ENCODE peak calls at places on chromosome 1, in six cellular contexts. D, A, B, X, S and G are unnamed samples.

GRCh38 chr1:93275634-93276295 is 69.9 kb upstream of the DR1 start:
- DNase-seq in D (no peak), A (no peak), B (no peak), X (no peak), S (peak), G (no peak)

GRCh38 chr1:161379071-161379470 is 11.4 kb upstream of the CFAP126 start:
- DNase-seq in D (no peak), A (no peak), B (no peak), X (no peak), S (no peak), G (no peak)

GRCh38 chr1:214604543-214604942 is 1.5 kb downstream of the CENPF start:
- DNase-seq in D (no peak), A (peak), B (no peak), X (no peak), S (no peak), G (no peak)

GRCh38 chr1:87678221-87678715 is 349.6 kb downstream of the LMO4 start:
- DNase-seq in D (no peak), A (no peak), B (no peak), X (no peak), S (no peak), G (no peak)

GRCh38 chr1:77290576-77290975 is 8.8 kb downstream of the AK5 start:
- DNase-seq in D (no peak), A (no peak), B (no peak), X (no peak), S (no peak), G (no peak)

GRCh38 chr1:23643668-23644554 is 47.7 kb upstream of the RPL11 start:
- DNase-seq in D (no peak), A (no peak), B (no peak), X (no peak), S (no peak), G (no peak)

GRCh38 chr1:234881893-234882771 is 246.5 kb downstream of the TOMM20 start:
- DNase-seq in D (no peak), A (no peak), B (no peak), X (peak), S (no peak), G (no peak)

GRCh38 chr1:24503003-24503751 is 541 bp downstream of the RCAN3 start:
- DNase-seq in D (no peak), A (no peak), B (no peak), X (peak), S (peak), G (no peak)

GRCh38 chr1:227949341-227949921 is 1.7 kb upstream of the WNT9A start:
- DNase-seq in D (peak), A (no peak), B (no peak), X (peak), S (no peak), G (no peak)

GRCh38 chr1:73781257-73781656 is 416.7 kb downstream of the LRRIQ3 start:
- DNase-seq in D (no peak), A (peak), B (no peak), X (no peak), S (no peak), G (no peak)

GRCh38 chr1:39105061-39105840 is 79.1 kb downstream of the NDUFS5 start:
- DNase-seq in D (peak), A (no peak), B (peak), X (peak), S (no peak), G (peak)

GRCh38 chr1:118154220-118154619 is 30.8 kb downstream of the SPAG17 start:
- DNase-seq in D (no peak), A (no peak), B (peak), X (no peak), S (no peak), G (peak)

GRCh38 chr1:212667223-212668139 is 32.2 kb downstream of the BATF3 start:
- DNase-seq in D (no peak), A (peak), B (no peak), X (no peak), S (peak), G (peak)

GRCh38 chr1:202058001-202058908 is 47.9 kb downstream of the ELF3 start:
- DNase-seq in D (peak), A (peak), B (peak), X (no peak), S (peak), G (no peak)

GRCh38 chr1:94068831-94069648 is 51.9 kb downstream of the ABCA4 start:
- DNase-seq in D (peak), A (peak), B (no peak), X (no peak), S (peak), G (no peak)

GRCh38 chr1:10773851-10774614 is 22.4 kb downstream of the CASZ1 start:
- DNase-seq in D (no peak), A (no peak), B (no peak), X (no peak), S (no peak), G (no peak)

GRCh38 chr1:21966247-21967000 is 10.4 kb upstream of the CELA3B start:
- DNase-seq in D (no peak), A (peak), B (no peak), X (no peak), S (no peak), G (no peak)

GRCh38 chr1:225735252-225736149 is 42.1 kb upstream of the SRP9 start:
- DNase-seq in D (peak), A (peak), B (no peak), X (peak), S (peak), G (peak)

GRCh38 chr1:91601554-91602322 is 101.1 kb downstream of the CDC7 start:
- DNase-seq in D (no peak), A (no peak), B (peak), X (no peak), S (no peak), G (no peak)

GRCh38 chr1:221740941-221741363 is 937 bp downstream of the DUSP10 start:
- DNase-seq in D (no peak), A (no peak), B (no peak), X (peak), S (no peak), G (no peak)

GRCh38 chr1:152018537-152018936 is 18.3 kb downstream of the S100A11 start:
- DNase-seq in D (no peak), A (no peak), B (no peak), X (no peak), S (no peak), G (no peak)

GRCh38 chr1:18077657-18078215 is 29.9 kb upstream of the IGSF21 start:
- DNase-seq in D (no peak), A (no peak), B (no peak), X (no peak), S (no peak), G (no peak)

GRCh38 chr1:65432918-65433317 is 12.4 kb downstream of the LEPR start:
- DNase-seq in D (no peak), A (no peak), B (no peak), X (no peak), S (no peak), G (no peak)

GRCh38 chr1:65434255-65434654 is 13.8 kb downstream of the LEPR start:
- DNase-seq in D (no peak), A (no peak), B (no peak), X (no peak), S (no peak), G (no peak)

GRCh38 chr1:65437616-65438015 is 17.1 kb downstream of the LEPR start:
- DNase-seq in D (no peak), A (no peak), B (peak), X (no peak), S (no peak), G (no peak)

GRCh38 chr1:65434760-65435159 is 14.3 kb downstream of the LEPR start:
- DNase-seq in D (no peak), A (no peak), B (no peak), X (no peak), S (no peak), G (no peak)

DNA sequence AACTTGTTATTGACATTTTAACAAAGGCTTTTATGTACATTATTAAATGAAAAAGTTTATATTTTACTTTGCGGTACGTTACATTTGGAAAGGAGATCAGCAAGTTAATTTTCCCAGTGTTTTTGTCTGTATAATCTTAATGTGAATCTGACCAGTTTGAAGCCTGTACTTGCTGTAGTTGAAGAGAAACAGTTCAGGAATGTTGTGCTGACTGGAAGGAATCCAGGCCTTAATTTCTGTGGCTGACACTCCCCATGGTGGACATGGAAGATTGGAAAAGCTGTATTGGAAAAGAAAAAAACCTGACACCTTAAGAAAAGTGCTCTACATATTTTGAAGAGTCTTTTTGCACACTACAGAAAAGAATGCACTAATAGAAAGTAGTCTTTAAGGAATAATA is 15.5 kb downstream of the LEPR start:
- DNase-seq in D (no peak), A (peak), B (no peak), X (no peak), S (no peak), G (no peak)
- H3K4me3 ChIP-seq in D (no peak), A (no peak), B (no peak), X (no peak), S (no peak), G (no peak)

GRCh38 chr1:245939756-245940345 is 567.2 kb downstream of the SMYD3 start:
- DNase-seq in D (no peak), A (no peak), B (no peak), X (no peak), S (no peak), G (no peak)
- H3K4me3 ChIP-seq in D (no peak), A (no peak), B (no peak), X (no peak), S (no peak), G (no peak)

GRCh38 chr1:231160851-231161710 is 777 bp upstream of the TRIM67 start:
- DNase-seq in D (no peak), A (no peak), B (no peak), X (no peak), S (no peak), G (peak)
- H3K4me3 ChIP-seq in D (peak), A (peak), B (no peak), X (no peak), S (peak), G (peak)

GRCh38 chr1:244052011-244052727 is 1.1 kb downstream of the ZBTB18 start:
- DNase-seq in D (no peak), A (no peak), B (no peak), X (peak), S (no peak), G (no peak)
- H3K4me3 ChIP-seq in D (no peak), A (no peak), B (no peak), X (no peak), S (no peak), G (no peak)

DNA sequence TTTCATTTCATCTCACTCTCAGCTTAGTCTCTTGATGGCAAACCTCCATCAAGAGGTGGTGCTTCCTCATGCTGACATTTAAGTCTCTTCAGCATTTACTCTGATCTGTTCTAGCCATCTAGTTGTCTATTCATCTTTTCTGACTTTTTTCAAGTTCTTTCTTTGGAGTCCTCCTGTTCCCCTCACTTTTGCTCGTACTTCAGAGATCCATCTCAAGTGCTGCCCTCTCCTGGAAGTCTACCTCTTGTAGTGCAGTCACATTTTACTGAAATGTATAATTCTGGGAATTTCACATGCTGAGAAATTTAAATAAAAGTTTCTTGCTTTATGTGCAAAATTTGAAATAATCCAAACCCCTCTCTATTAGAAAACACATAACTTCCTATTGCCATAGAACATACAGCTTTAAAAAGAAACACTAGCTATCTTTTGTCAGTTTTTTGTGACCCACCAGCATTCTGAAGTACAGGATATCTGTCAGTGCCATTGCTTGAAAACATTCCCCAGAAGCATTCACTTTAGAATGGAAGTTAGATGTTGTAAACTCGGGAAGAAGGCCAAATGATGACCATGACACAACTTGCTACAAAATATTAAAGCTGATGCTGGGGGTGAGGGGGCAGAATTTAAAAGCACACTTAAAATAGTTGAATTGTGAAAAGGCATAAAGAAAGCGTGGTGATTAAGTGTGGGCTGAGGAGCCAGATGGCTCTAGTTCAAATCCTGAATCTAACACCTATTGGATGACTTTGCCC is 21.9 kb downstream of the RLF start:
- DNase-seq in D (no peak), A (peak), B (peak), X (no peak), S (no peak), G (no peak)
- H3K4me3 ChIP-seq in D (no peak), A (no peak), B (no peak), X (no peak), S (no peak), G (no peak)

GRCh38 chr1:28070725-28071593 is 17.5 kb downstream of the EYA3 start:
- DNase-seq in D (no peak), A (no peak), B (no peak), X (no peak), S (no peak), G (no peak)

GRCh38 chr1:28062806-28063205 is 25.6 kb downstream of the EYA3 start:
- DNase-seq in D (no peak), A (no peak), B (no peak), X (no peak), S (no peak), G (no peak)

GRCh38 chr1:28067523-28068090 is 20.8 kb downstream of the EYA3 start:
- DNase-seq in D (no peak), A (peak), B (no peak), X (no peak), S (no peak), G (no peak)

GRCh38 chr1:28064064-28064463 is 24.3 kb downstream of the EYA3 start:
- DNase-seq in D (no peak), A (peak), B (no peak), X (no peak), S (no peak), G (no peak)

DNA sequence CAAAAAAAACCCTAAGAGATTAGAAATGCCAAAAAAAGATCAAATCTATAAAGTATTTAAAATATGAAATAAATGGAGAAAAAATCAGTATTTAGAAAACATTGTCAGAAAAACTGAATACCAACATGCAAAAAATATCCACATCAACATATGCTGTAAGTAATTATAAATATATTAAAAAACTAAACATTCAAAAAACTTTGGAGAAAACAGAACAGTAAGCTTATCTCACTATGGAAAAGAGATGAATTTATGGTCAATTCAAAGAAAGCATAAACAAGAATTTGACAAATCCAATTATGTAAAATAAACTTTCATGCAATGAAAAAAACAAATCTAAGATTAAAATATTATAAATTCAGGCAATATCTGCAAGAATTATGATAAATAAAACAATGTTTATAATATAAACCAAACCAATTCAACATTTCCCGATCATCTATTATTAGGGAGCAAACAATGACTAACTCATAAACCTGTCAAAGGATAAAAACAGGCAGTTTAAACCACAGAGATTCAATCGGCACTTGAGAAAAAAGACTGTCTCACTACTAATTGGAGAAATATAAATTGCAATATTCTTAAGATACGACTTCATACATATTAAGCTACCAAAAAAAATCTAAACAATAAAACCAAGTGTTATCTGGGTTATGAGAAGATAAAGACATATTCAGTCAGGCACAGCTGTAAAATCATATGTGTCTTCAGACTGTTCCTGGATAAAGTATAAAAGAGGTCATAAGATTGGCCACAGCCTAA is 21.8 kb downstream of the EYA3 start:
- DNase-seq in D (no peak), A (no peak), B (no peak), X (no peak), S (no peak), G (no peak)
- H3K4me3 ChIP-seq in D (no peak), A (no peak), B (no peak), X (no peak), S (no peak), G (no peak)

DNA sequence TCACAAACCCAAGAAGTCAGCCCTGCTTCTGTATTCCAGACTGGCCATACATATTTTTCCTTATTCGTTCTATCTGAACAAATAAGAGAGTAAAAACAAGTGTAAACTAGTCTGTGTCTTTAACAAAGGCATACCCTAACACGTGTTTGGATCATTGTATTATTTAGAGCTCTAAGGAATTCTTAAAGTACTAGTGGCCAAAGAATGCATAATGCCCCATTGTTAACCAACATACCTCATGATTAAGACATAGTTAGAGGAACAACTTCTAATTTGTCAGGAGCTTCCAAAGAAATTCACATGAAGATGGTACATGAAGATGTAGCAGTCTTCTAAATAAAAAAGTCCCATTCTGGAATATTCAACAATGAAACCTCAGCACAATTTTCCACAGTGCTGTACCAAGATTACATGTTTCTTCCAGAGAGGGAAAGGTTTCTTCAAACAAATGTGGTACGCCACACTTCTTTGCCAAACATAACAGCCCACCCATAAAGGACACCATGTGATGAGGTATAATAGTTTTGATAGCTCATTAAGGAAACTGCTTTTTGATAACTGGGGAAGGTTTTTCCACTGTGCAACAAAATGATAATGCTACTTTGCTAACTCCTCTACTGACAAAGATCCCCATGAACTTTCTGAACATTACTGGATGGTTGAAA is 5.0 kb downstream of the PALMD start:
- DNase-seq in D (no peak), A (peak), B (no peak), X (no peak), S (no peak), G (no peak)
- H3K4me3 ChIP-seq in D (no peak), A (no peak), B (no peak), X (no peak), S (no peak), G (no peak)

GRCh38 chr1:57341721-57342120 is 82.1 kb downstream of the DAB1 start:
- DNase-seq in D (no peak), A (no peak), B (no peak), X (no peak), S (no peak), G (no peak)
- H3K4me3 ChIP-seq in D (no peak), A (no peak), B (no peak), X (no peak), S (no peak), G (no peak)

GRCh38 chr1:7040969-7041368 is 255.7 kb downstream of the CAMTA1 start:
- DNase-seq in D (no peak), A (no peak), B (no peak), X (peak), S (no peak), G (no peak)
- H3K4me3 ChIP-seq in D (no peak), A (no peak), B (no peak), X (no peak), S (no peak), G (no peak)

GRCh38 chr1:109370712-109371270 is 26.9 kb downstream of the SORT1 start:
- DNase-seq in D (no peak), A (peak), B (no peak), X (no peak), S (no peak), G (no peak)
- H3K4me3 ChIP-seq in D (no peak), A (peak), B (no peak), X (no peak), S (no peak), G (no peak)